ENCODE peak calls at places on chromosome 16, in five cellular contexts. One of them, this sample, is unnamed.

GRCh38 chr16:87645802-87646201 is 43.5 kb downstream of the JPH3 start:
- DNase-seq in WTC11: no peak
- DNase-seq in right atrium auricular region: no peak
- DNase-seq in thyroid gland: no peak
- DNase-seq in H54: no peak
- DNase-seq in this sample: no peak

GRCh38 chr16:12459401-12459791 is 344.3 kb downstream of the CPPED1 start:
- DNase-seq in H54: no peak
- DNase-seq in WTC11: no peak
- DNase-seq in thyroid gland: no peak
- DNase-seq in right atrium auricular region: peak
- DNase-seq in this sample: no peak

GRCh38 chr16:3872216-3872895 is 8.2 kb downstream of the CREBBP start:
- DNase-seq in WTC11: no peak
- DNase-seq in thyroid gland: no peak
- DNase-seq in H54: no peak
- DNase-seq in right atrium auricular region: no peak
- DNase-seq in this sample: peak

GRCh38 chr16:77359065-77359502 is 75.8 kb downstream of the ADAMTS18 start:
- DNase-seq in right atrium auricular region: no peak
- DNase-seq in H54: peak
- DNase-seq in thyroid gland: peak
- DNase-seq in WTC11: no peak
- DNase-seq in this sample: peak

GRCh38 chr16:28977703-28978641 is 3.4 kb downstream of the SPNS1 start:
- DNase-seq in WTC11: peak
- DNase-seq in H54: no peak
- DNase-seq in right atrium auricular region: no peak
- DNase-seq in thyroid gland: no peak
- DNase-seq in this sample: no peak

GRCh38 chr16:84380405-84380804 is 12.1 kb downstream of the ATP2C2 start:
- DNase-seq in thyroid gland: no peak
- DNase-seq in right atrium auricular region: no peak
- DNase-seq in WTC11: no peak
- DNase-seq in H54: no peak
- DNase-seq in this sample: no peak

GRCh38 chr16:23952128-23953041 is 116.6 kb downstream of the PRKCB start:
- DNase-seq in thyroid gland: no peak
- DNase-seq in WTC11: no peak
- DNase-seq in right atrium auricular region: no peak
- DNase-seq in H54: no peak
- DNase-seq in this sample: peak

GRCh38 chr16:81583893-81584705 is 139.5 kb downstream of the CMIP start:
- DNase-seq in right atrium auricular region: no peak
- DNase-seq in thyroid gland: no peak
- DNase-seq in WTC11: no peak
- DNase-seq in H54: no peak
- DNase-seq in this sample: peak

GRCh38 chr16:57711993-57712392 is 17.4 kb downstream of the DRC7 start:
- DNase-seq in WTC11: no peak
- DNase-seq in H54: no peak
- DNase-seq in thyroid gland: no peak
- DNase-seq in right atrium auricular region: no peak
- DNase-seq in this sample: no peak

GRCh38 chr16:30715777-30716445 is 16.9 kb downstream of the SRCAP start:
- DNase-seq in right atrium auricular region: no peak
- DNase-seq in H54: no peak
- DNase-seq in thyroid gland: no peak
- DNase-seq in WTC11: no peak
- DNase-seq in this sample: peak

GRCh38 chr16:87828071-87828971 is 41.0 kb downstream of the SLC7A5 start:
- DNase-seq in H54: no peak
- DNase-seq in thyroid gland: no peak
- DNase-seq in right atrium auricular region: no peak
- DNase-seq in WTC11: no peak
- DNase-seq in this sample: no peak

GRCh38 chr16:79994413-79994812 is 393.9 kb upstream of the MAF start:
- DNase-seq in WTC11: no peak
- DNase-seq in thyroid gland: no peak
- DNase-seq in H54: no peak
- DNase-seq in right atrium auricular region: no peak
- DNase-seq in this sample: no peak

GRCh38 chr16:78926723-78927200 is 673.8 kb downstream of the MAF start:
- DNase-seq in WTC11: no peak
- DNase-seq in thyroid gland: no peak
- DNase-seq in right atrium auricular region: no peak
- DNase-seq in H54: no peak
- DNase-seq in this sample: no peak

GRCh38 chr16:84244728-84245127 is 4.9 kb upstream of the KCNG4 start:
- DNase-seq in right atrium auricular region: no peak
- DNase-seq in WTC11: no peak
- DNase-seq in thyroid gland: no peak
- DNase-seq in H54: no peak
- DNase-seq in this sample: no peak

GRCh38 chr16:63612462-63613227 is 1509.2 kb downstream of the CDH11 start:
- DNase-seq in right atrium auricular region: no peak
- DNase-seq in thyroid gland: no peak
- DNase-seq in WTC11: no peak
- DNase-seq in H54: no peak
- DNase-seq in this sample: no peak

GRCh38 chr16:58503166-58503862 is 3.4 kb downstream of the NDRG4 start:
- DNase-seq in H54: no peak
- DNase-seq in WTC11: no peak
- DNase-seq in thyroid gland: no peak
- DNase-seq in right atrium auricular region: no peak
- DNase-seq in this sample: no peak

This sample was measured in ELR.